ENCODE peak calls at places on chromosomes 13 and 19, in nine cellular contexts. One of them, this sample, is unnamed.

GRCh38 chr19:32287811-32288227 is 57.6 kb upstream of the ZNF507 start:
- DNase-seq in dorsolateral prefrontal cortex: peak; percentile 52
- DNase-seq in LHCN-M2: peak; percentile 75
- DNase-seq in stimulated activated CD8-positive, alpha-beta memory T cell treated with anti-CD3 and anti-CD28 coated beads, Interleukin-4, amount 100 ng/mL, for 4 hours: no peak
- DNase-seq in body of pancreas: peak; percentile 64
- DNase-seq in EL: peak; percentile 65
- DNase-seq in colonic mucosa: peak; percentile 67
- DNase-seq in GM04504: peak; percentile 42
- DNase-seq in GM19239: no peak
- DNase-seq in this sample: peak; percentile 66

GRCh38 chr13:40640845-40641458 is 25.5 kb downstream of the FOXO1 start:
- DNase-seq in dorsolateral prefrontal cortex: no peak
- DNase-seq in GM04504: no peak
- DNase-seq in body of pancreas: no peak
- DNase-seq in LHCN-M2: no peak
- DNase-seq in EL: no peak
- DNase-seq in colonic mucosa: no peak
- DNase-seq in stimulated activated CD8-positive, alpha-beta memory T cell treated with anti-CD3 and anti-CD28 coated beads, Interleukin-4, amount 100 ng/mL, for 4 hours: no peak
- DNase-seq in GM19239: no peak
- DNase-seq in this sample: no peak

GRCh38 chr13:40875048-40875447 is 85.6 kb downstream of the SLC25A15 start:
- DNase-seq in stimulated activated CD8-positive, alpha-beta memory T cell treated with anti-CD3 and anti-CD28 coated beads, Interleukin-4, amount 100 ng/mL, for 4 hours: no peak
- DNase-seq in LHCN-M2: no peak
- DNase-seq in EL: no peak
- DNase-seq in dorsolateral prefrontal cortex: no peak
- DNase-seq in colonic mucosa: no peak
- DNase-seq in body of pancreas: no peak
- DNase-seq in GM04504: no peak
- DNase-seq in GM19239: no peak
- DNase-seq in this sample: no peak

GRCh38 chr13:72295173-72295572 is 428.2 kb upstream of the DACH1 start:
- DNase-seq in dorsolateral prefrontal cortex: no peak
- DNase-seq in stimulated activated CD8-positive, alpha-beta memory T cell treated with anti-CD3 and anti-CD28 coated beads, Interleukin-4, amount 100 ng/mL, for 4 hours: no peak
- DNase-seq in GM04504: no peak
- DNase-seq in colonic mucosa: no peak
- DNase-seq in EL: peak; percentile 29
- DNase-seq in GM19239: no peak
- DNase-seq in body of pancreas: no peak
- DNase-seq in LHCN-M2: peak; percentile 52
- DNase-seq in this sample: no peak

GRCh38 chr19:6667114-6667627 is 2.8 kb downstream of the TNFSF14 start:
- DNase-seq in stimulated activated CD8-positive, alpha-beta memory T cell treated with anti-CD3 and anti-CD28 coated beads, Interleukin-4, amount 100 ng/mL, for 4 hours: no peak
- DNase-seq in body of pancreas: no peak
- DNase-seq in GM04504: no peak
- DNase-seq in GM19239: no peak
- DNase-seq in colonic mucosa: no peak
- DNase-seq in EL: no peak
- DNase-seq in LHCN-M2: no peak
- DNase-seq in dorsolateral prefrontal cortex: no peak
- DNase-seq in this sample: no peak

GRCh38 chr13:109213714-109214113 is 572.7 kb downstream of the IRS2 start:
- DNase-seq in GM19239: no peak
- DNase-seq in stimulated activated CD8-positive, alpha-beta memory T cell treated with anti-CD3 and anti-CD28 coated beads, Interleukin-4, amount 100 ng/mL, for 4 hours: no peak
- DNase-seq in dorsolateral prefrontal cortex: no peak
- DNase-seq in LHCN-M2: no peak
- DNase-seq in colonic mucosa: no peak
- DNase-seq in body of pancreas: no peak
- DNase-seq in EL: no peak
- DNase-seq in GM04504: no peak
- DNase-seq in this sample: no peak

GRCh38 chr13:108120332-108120731 is 95.0 kb downstream of the LIG4 start:
- DNase-seq in dorsolateral prefrontal cortex: no peak
- DNase-seq in LHCN-M2: no peak
- DNase-seq in GM04504: no peak
- DNase-seq in EL: no peak
- DNase-seq in stimulated activated CD8-positive, alpha-beta memory T cell treated with anti-CD3 and anti-CD28 coated beads, Interleukin-4, amount 100 ng/mL, for 4 hours: no peak
- DNase-seq in body of pancreas: no peak
- DNase-seq in GM19239: no peak
- DNase-seq in colonic mucosa: no peak
- DNase-seq in this sample: peak; percentile 11

GRCh38 chr19:19444694-19445155 is 39.2 kb downstream of the GATAD2A start:
- DNase-seq in GM19239: no peak
- DNase-seq in dorsolateral prefrontal cortex: no peak
- DNase-seq in colonic mucosa: no peak
- DNase-seq in body of pancreas: no peak
- DNase-seq in stimulated activated CD8-positive, alpha-beta memory T cell treated with anti-CD3 and anti-CD28 coated beads, Interleukin-4, amount 100 ng/mL, for 4 hours: no peak
- DNase-seq in EL: peak; percentile 63
- DNase-seq in LHCN-M2: no peak
- DNase-seq in GM04504: no peak
- DNase-seq in this sample: peak; percentile 8

GRCh38 chr13:51959773-51960172 is 51.5 kb downstream of the ATP7B start:
- DNase-seq in EL: no peak
- DNase-seq in stimulated activated CD8-positive, alpha-beta memory T cell treated with anti-CD3 and anti-CD28 coated beads, Interleukin-4, amount 100 ng/mL, for 4 hours: no peak
- DNase-seq in GM19239: peak; percentile 52
- DNase-seq in body of pancreas: no peak
- DNase-seq in GM04504: no peak
- DNase-seq in dorsolateral prefrontal cortex: no peak
- DNase-seq in LHCN-M2: no peak
- DNase-seq in colonic mucosa: peak; percentile 79
- DNase-seq in this sample: no peak

GRCh38 chr13:99986751-99987150 is 5.2 kb downstream of the ZIC2 start:
- DNase-seq in GM19239: no peak
- DNase-seq in body of pancreas: no peak
- DNase-seq in GM04504: no peak
- DNase-seq in stimulated activated CD8-positive, alpha-beta memory T cell treated with anti-CD3 and anti-CD28 coated beads, Interleukin-4, amount 100 ng/mL, for 4 hours: no peak
- DNase-seq in dorsolateral prefrontal cortex: no peak
- DNase-seq in EL: no peak
- DNase-seq in colonic mucosa: no peak
- DNase-seq in LHCN-M2: no peak
- DNase-seq in this sample: no peak

GRCh38 chr19:14972676-14973075 is 7.0 kb downstream of the SLC1A6 start:
- DNase-seq in LHCN-M2: no peak
- DNase-seq in GM04504: no peak
- DNase-seq in stimulated activated CD8-positive, alpha-beta memory T cell treated with anti-CD3 and anti-CD28 coated beads, Interleukin-4, amount 100 ng/mL, for 4 hours: no peak
- DNase-seq in colonic mucosa: no peak
- DNase-seq in EL: no peak
- DNase-seq in body of pancreas: no peak
- DNase-seq in GM19239: no peak
- DNase-seq in dorsolateral prefrontal cortex: peak; percentile 78
- DNase-seq in this sample: no peak

GRCh38 chr13:100280681-100281080 is 191.8 kb downstream of the PCCA start:
- DNase-seq in EL: peak; percentile 14
- DNase-seq in GM19239: no peak
- DNase-seq in GM04504: no peak
- DNase-seq in colonic mucosa: no peak
- DNase-seq in LHCN-M2: peak; percentile 25
- DNase-seq in dorsolateral prefrontal cortex: no peak
- DNase-seq in stimulated activated CD8-positive, alpha-beta memory T cell treated with anti-CD3 and anti-CD28 coated beads, Interleukin-4, amount 100 ng/mL, for 4 hours: no peak
- DNase-seq in body of pancreas: no peak
- DNase-seq in this sample: no peak

GRCh38 chr19:29967623-29968022 is 25.6 kb downstream of the URI1 start:
- DNase-seq in dorsolateral prefrontal cortex: no peak
- DNase-seq in stimulated activated CD8-positive, alpha-beta memory T cell treated with anti-CD3 and anti-CD28 coated beads, Interleukin-4, amount 100 ng/mL, for 4 hours: no peak
- DNase-seq in GM19239: no peak
- DNase-seq in GM04504: no peak
- DNase-seq in LHCN-M2: peak; percentile 15
- DNase-seq in EL: no peak
- DNase-seq in body of pancreas: no peak
- DNase-seq in colonic mucosa: no peak
- DNase-seq in this sample: no peak

GRCh38 chr19:54105796-54106195 is 3.1 kb downstream of the NDUFA3 start:
- DNase-seq in colonic mucosa: no peak
- DNase-seq in LHCN-M2: no peak
- DNase-seq in stimulated activated CD8-positive, alpha-beta memory T cell treated with anti-CD3 and anti-CD28 coated beads, Interleukin-4, amount 100 ng/mL, for 4 hours: no peak
- DNase-seq in body of pancreas: no peak
- DNase-seq in GM04504: no peak
- DNase-seq in dorsolateral prefrontal cortex: no peak
- DNase-seq in EL: no peak
- DNase-seq in GM19239: no peak
- DNase-seq in this sample: no peak

GRCh38 chr13:44378277-44378676 is 4.7 kb downstream of the SERP2 start:
- DNase-seq in stimulated activated CD8-positive, alpha-beta memory T cell treated with anti-CD3 and anti-CD28 coated beads, Interleukin-4, amount 100 ng/mL, for 4 hours: no peak
- DNase-seq in GM04504: no peak
- DNase-seq in body of pancreas: no peak
- DNase-seq in GM19239: no peak
- DNase-seq in dorsolateral prefrontal cortex: no peak
- DNase-seq in colonic mucosa: no peak
- DNase-seq in EL: no peak
- DNase-seq in LHCN-M2: no peak
- DNase-seq in this sample: no peak

GRCh38 chr13:98208606-98209005 is 31.5 kb upstream of the RNF113B start:
- DNase-seq in EL: no peak
- DNase-seq in stimulated activated CD8-positive, alpha-beta memory T cell treated with anti-CD3 and anti-CD28 coated beads, Interleukin-4, amount 100 ng/mL, for 4 hours: no peak
- DNase-seq in GM04504: no peak
- DNase-seq in dorsolateral prefrontal cortex: no peak
- DNase-seq in LHCN-M2: no peak
- DNase-seq in GM19239: no peak
- DNase-seq in colonic mucosa: no peak
- DNase-seq in body of pancreas: no peak
- DNase-seq in this sample: no peak

GRCh38 chr13:91369432-91369831 is 21.9 kb downstream of the MIR17HG start:
- DNase-seq in GM04504: no peak
- DNase-seq in dorsolateral prefrontal cortex: no peak
- DNase-seq in colonic mucosa: no peak
- DNase-seq in LHCN-M2: peak; percentile 60
- DNase-seq in body of pancreas: no peak
- DNase-seq in GM19239: no peak
- DNase-seq in stimulated activated CD8-positive, alpha-beta memory T cell treated with anti-CD3 and anti-CD28 coated beads, Interleukin-4, amount 100 ng/mL, for 4 hours: no peak
- DNase-seq in EL: peak; percentile 34
- DNase-seq in this sample: no peak

GRCh38 chr13:94063096-94063495 is 416.4 kb downstream of the DCT start:
- DNase-seq in body of pancreas: no peak
- DNase-seq in colonic mucosa: no peak
- DNase-seq in GM19239: no peak
- DNase-seq in EL: peak; percentile 44
- DNase-seq in LHCN-M2: peak; percentile 66
- DNase-seq in stimulated activated CD8-positive, alpha-beta memory T cell treated with anti-CD3 and anti-CD28 coated beads, Interleukin-4, amount 100 ng/mL, for 4 hours: no peak
- DNase-seq in dorsolateral prefrontal cortex: no peak
- DNase-seq in GM04504: peak; percentile 38
- DNase-seq in this sample: no peak

GRCh38 chr19:47210689-47211316 is 20.2 kb downstream of the BBC3 start:
- DNase-seq in GM19239: peak; percentile 62
- DNase-seq in body of pancreas: peak; percentile 88
- DNase-seq in stimulated activated CD8-positive, alpha-beta memory T cell treated with anti-CD3 and anti-CD28 coated beads, Interleukin-4, amount 100 ng/mL, for 4 hours: peak; percentile 58
- DNase-seq in EL: peak; percentile 83
- DNase-seq in dorsolateral prefrontal cortex: peak; percentile 54
- DNase-seq in LHCN-M2: peak; percentile 74
- DNase-seq in colonic mucosa: peak; percentile 92
- DNase-seq in GM04504: peak; percentile 72
- DNase-seq in this sample: no peak

GRCh38 chr13:106083620-106084350 is 451.7 kb downstream of the EFNB2 start:
- DNase-seq in LHCN-M2: peak; percentile 70
- DNase-seq in colonic mucosa: peak; percentile 63
- DNase-seq in EL: peak; percentile 63
- DNase-seq in GM19239: no peak
- DNase-seq in stimulated activated CD8-positive, alpha-beta memory T cell treated with anti-CD3 and anti-CD28 coated beads, Interleukin-4, amount 100 ng/mL, for 4 hours: no peak
- DNase-seq in body of pancreas: peak; percentile 47
- DNase-seq in GM04504: peak; percentile 17
- DNase-seq in dorsolateral prefrontal cortex: no peak
- DNase-seq in this sample: no peak

GRCh38 chr19:51441410-51442390 is 16.6 kb downstream of the SIGLEC8 start:
- DNase-seq in colonic mucosa: peak; percentile 44
- DNase-seq in GM19239: peak; percentile 59
- DNase-seq in dorsolateral prefrontal cortex: no peak
- DNase-seq in body of pancreas: no peak
- DNase-seq in GM04504: no peak
- DNase-seq in stimulated activated CD8-positive, alpha-beta memory T cell treated with anti-CD3 and anti-CD28 coated beads, Interleukin-4, amount 100 ng/mL, for 4 hours: peak; percentile 85
- DNase-seq in EL: no peak
- DNase-seq in LHCN-M2: no peak
- DNase-seq in this sample: no peak

GRCh38 chr13:91346848-91347211 is 657 bp upstream of the MIR17HG start:
- DNase-seq in dorsolateral prefrontal cortex: no peak
- DNase-seq in GM04504: no peak
- DNase-seq in EL: no peak
- DNase-seq in body of pancreas: peak; percentile 38
- DNase-seq in GM19239: peak; percentile 9
- DNase-seq in LHCN-M2: no peak
- DNase-seq in stimulated activated CD8-positive, alpha-beta memory T cell treated with anti-CD3 and anti-CD28 coated beads, Interleukin-4, amount 100 ng/mL, for 4 hours: no peak
- DNase-seq in colonic mucosa: peak; percentile 42
- DNase-seq in this sample: no peak

GRCh38 chr19:10820173-10820572 is 15.8 kb downstream of the TMED1 start:
- DNase-seq in EL: peak; percentile 33
- DNase-seq in dorsolateral prefrontal cortex: no peak
- DNase-seq in stimulated activated CD8-positive, alpha-beta memory T cell treated with anti-CD3 and anti-CD28 coated beads, Interleukin-4, amount 100 ng/mL, for 4 hours: no peak
- DNase-seq in GM19239: no peak
- DNase-seq in colonic mucosa: no peak
- DNase-seq in GM04504: no peak
- DNase-seq in LHCN-M2: no peak
- DNase-seq in body of pancreas: no peak
- DNase-seq in this sample: no peak

GRCh38 chr13:85508683-85509329 is 290.4 kb downstream of the SLITRK6 start:
- DNase-seq in dorsolateral prefrontal cortex: no peak
- DNase-seq in body of pancreas: no peak
- DNase-seq in EL: no peak
- DNase-seq in GM04504: no peak
- DNase-seq in GM19239: no peak
- DNase-seq in stimulated activated CD8-positive, alpha-beta memory T cell treated with anti-CD3 and anti-CD28 coated beads, Interleukin-4, amount 100 ng/mL, for 4 hours: no peak
- DNase-seq in LHCN-M2: no peak
- DNase-seq in colonic mucosa: no peak
- DNase-seq in this sample: no peak

GRCh38 chr19:19602136-19602712 is 16.3 kb downstream of the PBX4 start:
- DNase-seq in body of pancreas: no peak
- DNase-seq in GM19239: no peak
- DNase-seq in EL: no peak
- DNase-seq in stimulated activated CD8-positive, alpha-beta memory T cell treated with anti-CD3 and anti-CD28 coated beads, Interleukin-4, amount 100 ng/mL, for 4 hours: no peak
- DNase-seq in LHCN-M2: no peak
- DNase-seq in GM04504: no peak
- DNase-seq in colonic mucosa: peak; percentile 51
- DNase-seq in dorsolateral prefrontal cortex: no peak
- DNase-seq in this sample: no peak

GRCh38 chr19:45670670-45671453 is 2.8 kb downstream of the GIPR start:
- DNase-seq in body of pancreas: peak; percentile 95
- DNase-seq in dorsolateral prefrontal cortex: peak; percentile 83
- DNase-seq in EL: peak; percentile 77
- DNase-seq in colonic mucosa: peak; percentile 97
- DNase-seq in GM19239: peak; percentile 79
- DNase-seq in GM04504: no peak
- DNase-seq in LHCN-M2: peak; percentile 51
- DNase-seq in stimulated activated CD8-positive, alpha-beta memory T cell treated with anti-CD3 and anti-CD28 coated beads, Interleukin-4, amount 100 ng/mL, for 4 hours: peak; percentile 40
- DNase-seq in this sample: no peak

GRCh38 chr13:86881390-86881789 is 789.8 kb upstream of the SLITRK5 start:
- DNase-seq in EL: no peak
- DNase-seq in GM19239: no peak
- DNase-seq in LHCN-M2: no peak
- DNase-seq in stimulated activated CD8-positive, alpha-beta memory T cell treated with anti-CD3 and anti-CD28 coated beads, Interleukin-4, amount 100 ng/mL, for 4 hours: no peak
- DNase-seq in GM04504: no peak
- DNase-seq in body of pancreas: no peak
- DNase-seq in colonic mucosa: no peak
- DNase-seq in dorsolateral prefrontal cortex: no peak
- DNase-seq in this sample: no peak